ENCODE peak calls at places on chromosomes 4 and X, in nine cellular contexts. Y is left ventricle myocardium inferior, M is ascending aorta, R is A549, H is body of pancreas, T is aorta, N is mesenchymal stem cell, V is suprapubic skin, X is stomach. B is an unnamed sample. For H3K9me3, the result is how much of the 10 kb centered on the place peaks cover.

GRCh38 chr4:173319696-173320095 is 14.5 kb downstream of the HMGB2 start:
- DNase-seq in Y (no peak), M (no peak), R (no peak), H (no peak), T (no peak), N (peak), V (no peak), X (no peak), B (no peak)

GRCh38 chr4:157014621-157015591 is 43.3 kb upstream of the PDGFC start:
- DNase-seq in Y (no peak), M (no peak), R (no peak), H (no peak), T (no peak), N (peak), V (no peak), X (no peak), B (no peak)

GRCh38 chrX:82676386-82676785 is 831.7 kb upstream of the POU3F4 start:
- DNase-seq in Y (no peak), M (no peak), R (no peak), H (no peak), T (no peak), N (no peak), V (no peak), X (no peak), B (no peak)

GRCh38 chrX:51876441-51876840 is 17.0 kb upstream of the MAGED1 start:
- DNase-seq in Y (no peak), M (no peak), R (no peak), H (no peak), T (no peak), N (peak), V (no peak), X (no peak), B (no peak)

GRCh38 chr4:78612398-78613005 is 60.9 kb downstream of the ANXA3 start:
- DNase-seq in Y (no peak), M (no peak), R (peak), H (peak), T (no peak), N (peak), V (no peak), X (no peak), B (peak)

GRCh38 chr4:22661443-22661842 is 31.3 kb upstream of the GBA3 start:
- DNase-seq in Y (no peak), M (no peak), R (no peak), H (no peak), T (no peak), N (no peak), V (no peak), X (no peak), B (no peak)

GRCh38 chr4:88195666-88196365 is 37.4 kb upstream of the ABCG2 start:
- DNase-seq in Y (no peak), M (no peak), R (no peak), H (no peak), T (no peak), N (no peak), V (no peak), X (no peak), B (no peak)

GRCh38 chr4:90069151-90069550 is 58.0 kb upstream of the CCSER1 start:
- DNase-seq in Y (no peak), M (no peak), R (no peak), H (no peak), T (no peak), N (no peak), V (no peak), X (no peak), B (no peak)

GRCh38 chrX:136708348-136708747 is 60.4 kb downstream of the CD40LG start:
- DNase-seq in Y (no peak), M (no peak), R (peak), H (no peak), T (no peak), N (peak), V (no peak), X (no peak), B (no peak)

GRCh38 chr4:127782275-127783025 is at the start of gene HSPA4L:
- DNase-seq in Y (peak), M (peak), R (peak), H (peak), T (peak), N (peak), V (peak), X (peak), B (peak)

GRCh38 chrX:150363561-150364346 is 637 bp downstream of the MAMLD1 start:
- DNase-seq in Y (peak), M (no peak), R (peak), H (peak), T (peak), N (peak), V (no peak), X (no peak), B (peak)

GRCh38 chrX:19683817-19684216 is 168.5 kb upstream of the MAP3K15 start:
- DNase-seq in Y (no peak), M (no peak), R (no peak), H (no peak), T (no peak), N (no peak), V (no peak), X (no peak), B (no peak)

GRCh38 chr4:94621491-94622080 is 136.2 kb upstream of the BMPR1B start:
- DNase-seq in Y (no peak), M (no peak), R (peak), H (peak), T (no peak), N (peak), V (no peak), X (no peak), B (no peak)

GRCh38 chr4:100823066-100823992 is 305.5 kb upstream of the EMCN start:
- DNase-seq in Y (no peak), M (no peak), R (no peak), H (no peak), T (no peak), N (no peak), V (no peak), X (no peak), B (no peak)

GRCh38 chr4:73801692-73802091 is 34.8 kb upstream of the CXCL6 start:
- DNase-seq in Y (no peak), M (no peak), R (no peak), H (no peak), T (no peak), N (no peak), V (no peak), X (no peak), B (no peak)

DNA sequence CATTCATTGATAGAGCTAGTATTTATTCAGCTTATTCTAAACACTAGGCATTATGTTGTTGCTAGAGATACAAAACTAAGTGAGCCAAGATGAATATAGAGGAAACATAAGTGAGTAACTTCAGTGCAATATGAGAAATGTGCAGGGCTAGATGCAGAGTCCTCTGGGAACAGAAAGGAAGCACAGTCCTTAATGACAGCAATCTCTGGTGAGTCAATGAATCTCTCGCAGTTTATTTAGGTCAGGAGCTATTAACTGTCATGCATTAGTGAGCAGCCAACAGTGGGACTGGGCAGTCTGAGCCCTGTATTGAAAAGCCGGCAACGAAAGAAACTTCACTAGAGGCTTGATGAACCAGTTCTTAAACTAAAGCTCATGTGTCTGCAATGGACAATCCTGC is 598.1 kb upstream of the MAGEB2 start:
- DNase-seq in Y (no peak), M (no peak), R (no peak), H (no peak), T (no peak), N (peak), V (no peak), X (no peak), B (no peak)
- H3K4me3 ChIP-seq in Y (no peak), M (no peak), R (no peak), H (no peak), T (no peak), N (no peak), V (no peak), X (no peak), B (no peak)

GRCh38 chr4:92254767-92255442 is 48.9 kb upstream of the GRID2 start:
- DNase-seq in Y (no peak), M (no peak), R (no peak), H (no peak), T (no peak), N (no peak), V (no peak), X (no peak), B (no peak)

GRCh38 chr4:92252846-92253245 is 50.9 kb upstream of the GRID2 start:
- DNase-seq in Y (no peak), M (no peak), R (no peak), H (no peak), T (no peak), N (no peak), V (no peak), X (no peak), B (no peak)

GRCh38 chr4:92251711-92252110 is 52.1 kb upstream of the GRID2 start:
- DNase-seq in Y (no peak), M (no peak), R (no peak), H (no peak), T (no peak), N (no peak), V (no peak), X (no peak), B (no peak)

GRCh38 chr4:92253986-92254671 is 49.6 kb upstream of the GRID2 start:
- DNase-seq in Y (no peak), M (no peak), R (no peak), H (no peak), T (no peak), N (no peak), V (no peak), X (no peak), B (no peak)

GRCh38 chr4:92253550-92253949 is 50.2 kb upstream of the GRID2 start:
- DNase-seq in Y (no peak), M (no peak), R (no peak), H (no peak), T (no peak), N (no peak), V (no peak), X (no peak), B (no peak)
- H3K9me3 ChIP-seq in Y (half or more), M (under half), R (under half), H (under half), T (under half), N (under half), V (under half), X (under half), B (under half)

DNA sequence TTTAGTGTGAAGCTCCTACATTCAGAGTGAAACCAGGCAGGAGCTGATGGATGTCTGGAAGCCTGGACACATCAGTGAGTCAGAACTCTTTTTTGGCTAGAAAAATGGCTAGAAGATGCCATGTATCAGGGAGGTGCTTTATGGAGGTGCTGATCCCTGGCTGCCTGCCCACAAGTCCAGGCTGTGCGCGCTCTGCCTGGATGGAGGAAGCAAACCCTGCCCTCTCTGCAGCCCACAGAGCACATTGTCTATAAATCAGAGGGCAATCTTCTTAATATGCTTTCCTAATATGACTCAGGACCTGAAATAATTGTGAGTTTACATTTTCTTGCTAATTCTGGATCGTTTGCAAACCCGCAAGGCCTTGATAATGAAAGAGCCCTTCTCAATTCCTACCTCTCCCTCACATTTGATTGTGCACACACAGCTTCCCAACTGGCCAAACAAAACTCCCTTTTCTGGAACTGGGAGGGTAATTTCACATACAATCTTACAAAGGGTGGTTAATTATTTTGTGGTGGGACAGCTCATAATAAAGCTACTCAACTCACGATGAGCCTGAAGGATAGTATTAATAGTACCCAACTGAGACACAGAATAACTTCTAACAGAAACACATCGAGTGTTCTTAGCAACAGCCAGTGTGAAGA is 11.7 kb downstream of the MFAP3L start:
- DNase-seq in Y (no peak), M (no peak), R (no peak), H (no peak), T (no peak), N (no peak), V (no peak), X (no peak), B (no peak)
- H3K27ac ChIP-seq in Y (no peak), M (peak), R (no peak), H (no peak), T (no peak), N (no peak), V (no peak), X (no peak), B (no peak)

GRCh38 chrX:39518451-39519212 is 579.1 kb downstream of the BCOR start:
- DNase-seq in Y (peak), M (no peak), R (no peak), H (peak), T (peak), N (no peak), V (no peak), X (peak), B (peak)
- H3K4me3 ChIP-seq in Y (peak), M (peak), R (no peak), H (no peak), T (no peak), N (peak), V (peak), X (no peak), B (peak)

GRCh38 chrX:46735625-46736024 is 23.3 kb downstream of the SLC9A7 start:
- DNase-seq in Y (no peak), M (no peak), R (no peak), H (no peak), T (no peak), N (no peak), V (no peak), X (no peak), B (no peak)

GRCh38 chrX:46739736-46740135 is 19.2 kb downstream of the SLC9A7 start:
- DNase-seq in Y (no peak), M (no peak), R (no peak), H (no peak), T (no peak), N (no peak), V (no peak), X (no peak), B (no peak)

GRCh38 chrX:46737041-46737440 is 21.9 kb downstream of the SLC9A7 start:
- DNase-seq in Y (no peak), M (no peak), R (no peak), H (no peak), T (no peak), N (no peak), V (no peak), X (no peak), B (no peak)

GRCh38 chrX:46733226-46733625 is 25.7 kb downstream of the SLC9A7 start:
- DNase-seq in Y (no peak), M (no peak), R (no peak), H (no peak), T (no peak), N (no peak), V (no peak), X (no peak), B (no peak)

GRCh38 chrX:46737462-46737861 is 21.5 kb downstream of the SLC9A7 start:
- DNase-seq in Y (no peak), M (no peak), R (no peak), H (no peak), T (no peak), N (peak), V (no peak), X (no peak), B (no peak)
- H3K9me3 ChIP-seq in Y (under half), M (under half), R (under half), H (under half), T (under half), N (under half), V (under half), X (under half), B (under half)

GRCh38 chrX:76427560-76428242 is at the start of gene MAGEE1:
- DNase-seq in Y (peak), M (peak), R (peak), H (peak), T (peak), N (peak), V (peak), X (peak), B (peak)

GRCh38 chrX:76433219-76433618 is 5.7 kb downstream of the MAGEE1 start:
- DNase-seq in Y (no peak), M (no peak), R (no peak), H (no peak), T (no peak), N (no peak), V (no peak), X (no peak), B (no peak)

GRCh38 chrX:76434103-76434741 is 6.7 kb downstream of the MAGEE1 start:
- DNase-seq in Y (no peak), M (no peak), R (no peak), H (no peak), T (no peak), N (no peak), V (no peak), X (no peak), B (no peak)

GRCh38 chrX:76428243-76429130 is 977 bp downstream of the MAGEE1 start:
- DNase-seq in Y (no peak), M (no peak), R (no peak), H (peak), T (peak), N (no peak), V (peak), X (peak), B (peak)
- H3K27ac ChIP-seq in Y (no peak), M (peak), R (peak), H (peak), T (no peak), N (no peak), V (no peak), X (peak), B (no peak)

GRCh38 chrX:131762802-131763234 is 218.9 kb downstream of the OR13H1 start:
- DNase-seq in Y (no peak), M (no peak), R (peak), H (peak), T (peak), N (no peak), V (no peak), X (peak), B (peak)
- H3K4me3 ChIP-seq in Y (no peak), M (peak), R (peak), H (no peak), T (no peak), N (peak), V (no peak), X (peak), B (no peak)

DNA sequence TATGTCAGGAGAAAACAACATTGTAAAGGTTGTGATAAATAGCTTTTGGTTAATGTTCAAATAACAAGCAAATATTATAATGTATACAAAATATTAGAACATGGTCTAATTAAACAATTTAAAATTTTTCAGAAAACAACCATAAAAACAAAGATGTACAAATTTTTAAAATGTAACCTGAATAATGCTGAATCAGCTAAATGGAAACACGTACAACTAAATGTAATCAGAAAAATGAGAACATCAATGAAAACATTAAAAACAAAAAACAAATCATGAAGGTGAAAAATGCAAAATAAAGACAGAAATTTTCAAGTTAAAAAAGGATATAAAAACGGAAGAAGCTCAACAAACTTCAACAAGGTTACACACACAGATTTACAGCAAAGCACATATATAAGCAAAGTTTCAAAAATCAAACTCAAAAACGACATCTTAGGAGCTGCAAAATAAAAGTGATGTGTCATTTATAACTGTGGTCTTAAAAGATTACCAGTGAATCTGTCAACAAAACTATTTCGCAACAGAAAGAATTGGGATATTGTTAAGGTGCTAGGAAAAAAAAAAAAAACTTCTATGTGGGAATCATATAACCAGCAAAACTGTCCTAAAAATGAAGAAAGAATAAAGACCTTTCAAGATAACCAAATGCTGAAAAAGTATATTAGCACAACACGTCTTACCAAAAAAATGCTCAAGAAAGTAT is 31.8 kb downstream of the ZNF732 start:
- DNase-seq in Y (no peak), M (no peak), R (no peak), H (no peak), T (no peak), N (no peak), V (no peak), X (no peak), B (no peak)
- H3K9me3 ChIP-seq in Y (half or more), M (half or more), R (under half), H (under half), T (under half), N (half or more), V (half or more), X (half or more), B (under half)

DNA sequence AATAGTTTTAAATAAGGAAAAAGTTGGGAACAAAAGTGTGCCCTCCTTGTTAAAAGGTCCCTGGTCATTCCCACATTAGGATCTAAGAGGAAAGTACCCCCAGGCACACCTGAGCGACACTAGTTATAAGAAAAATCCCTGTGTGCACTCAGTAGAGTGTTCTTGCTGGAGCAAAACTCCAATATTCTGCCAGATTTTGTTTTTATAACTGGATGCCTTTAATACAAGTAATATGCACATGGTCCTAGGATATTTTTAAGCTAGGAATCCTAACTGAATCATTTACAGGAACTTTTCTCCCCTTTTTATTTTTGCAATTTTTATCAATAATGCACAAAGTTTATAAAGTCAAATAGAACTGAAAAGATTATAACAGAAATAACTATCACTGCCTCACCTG is 68.6 kb downstream of the BEND4 start:
- DNase-seq in Y (no peak), M (no peak), R (no peak), H (no peak), T (no peak), N (peak), V (no peak), X (no peak), B (no peak)
- H3K27ac ChIP-seq in Y (no peak), M (no peak), R (no peak), H (no peak), T (no peak), N (no peak), V (no peak), X (no peak), B (no peak)

GRCh38 chr4:168629561-168629960 is 132.7 kb downstream of the PALLD start:
- DNase-seq in Y (no peak), M (no peak), R (no peak), H (no peak), T (no peak), N (no peak), V (no peak), X (no peak), B (no peak)

GRCh38 chr4:168632246-168632832 is 135.5 kb downstream of the PALLD start:
- DNase-seq in Y (no peak), M (no peak), R (no peak), H (no peak), T (no peak), N (no peak), V (no peak), X (no peak), B (no peak)

GRCh38 chr4:168631241-168632151 is 134.6 kb downstream of the PALLD start:
- DNase-seq in Y (peak), M (no peak), R (peak), H (peak), T (peak), N (peak), V (peak), X (peak), B (peak)

GRCh38 chr4:168628251-168628650 is 131.4 kb downstream of the PALLD start:
- DNase-seq in Y (no peak), M (no peak), R (no peak), H (no peak), T (no peak), N (no peak), V (no peak), X (no peak), B (no peak)

GRCh38 chr4:168630445-168631187 is 133.8 kb downstream of the PALLD start:
- DNase-seq in Y (no peak), M (no peak), R (peak), H (no peak), T (no peak), N (peak), V (no peak), X (no peak), B (no peak)
- H3K4me3 ChIP-seq in Y (peak), M (peak), R (peak), H (no peak), T (peak), N (peak), V (peak), X (peak), B (peak)